ENCODE peak calls at places on chromosome 9, in five cellular contexts. A, G, F, S and O are unnamed samples.

GRCh38 chr9:124381073-124381945 is 33.9 kb downstream of the PSMB7 start:
- DNase-seq in A (no peak), S (no peak), G (no peak), F (peak), O (no peak)

GRCh38 chr9:131875828-131876485 is 136.1 kb upstream of the RAPGEF1 start:
- DNase-seq in S (no peak), G (no peak), A (no peak), F (peak), O (no peak)

GRCh38 chr9:655875-656274 is 185.6 kb upstream of the DMRT1 start:
- DNase-seq in G (no peak), F (peak), S (no peak), A (peak), O (no peak)

GRCh38 chr9:70340572-70340971 is 73.9 kb downstream of the KLF9 start:
- DNase-seq in G (no peak), S (no peak), A (no peak), F (peak), O (no peak)

GRCh38 chr9:4796988-4797956 is 4.5 kb downstream of the RCL1 start:
- DNase-seq in S (peak), G (no peak), A (no peak), F (peak), O (peak)

GRCh38 chr9:38700695-38701094 is 19.2 kb downstream of the FAM240B start:
- DNase-seq in F (peak), S (no peak), G (no peak), A (no peak), O (no peak)

GRCh38 chr9:127828262-127829031 is 25.8 kb downstream of the FPGS start:
- DNase-seq in G (no peak), S (peak), F (peak), A (peak), O (peak)

GRCh38 chr9:137278061-137278912 is 761 bp downstream of the TOR4A start:
- DNase-seq in A (peak), F (peak), G (peak), S (peak), O (peak)

GRCh38 chr9:91711755-91712591 is 238.1 kb downstream of the ROR2 start:
- DNase-seq in S (no peak), A (no peak), G (peak), F (peak), O (no peak)

GRCh38 chr9:34510506-34511159 is 12.2 kb downstream of the ENHO start:
- DNase-seq in G (no peak), S (peak), A (no peak), F (no peak), O (no peak)

GRCh38 chr9:29208670-29209069 is 1635.4 kb upstream of the C9orf72 start:
- DNase-seq in S (no peak), G (no peak), F (no peak), A (no peak), O (no peak)

GRCh38 chr9:133378408-133378962 is 2.3 kb downstream of the STKLD1 start:
- DNase-seq in S (no peak), A (no peak), G (no peak), F (no peak), O (no peak)

GRCh38 chr9:135520916-135521607 is at the start of gene LCN1:
- DNase-seq in F (no peak), S (no peak), G (no peak), A (no peak), O (no peak)

GRCh38 chr9:3215658-3216057 is 310.1 kb downstream of the RFX3 start:
- DNase-seq in G (no peak), A (no peak), S (no peak), F (no peak), O (no peak)

GRCh38 chr9:20408513-20408912 is 213.8 kb downstream of the MLLT3 start:
- DNase-seq in G (no peak), S (no peak), F (no peak), A (no peak), O (no peak)

GRCh38 chr9:15142903-15143534 is 164.0 kb downstream of the TTC39B start:
- DNase-seq in F (peak), G (peak), S (no peak), A (no peak), O (peak)

GRCh38 chr9:137369111-137369787 is 53.7 kb downstream of the EXD3 start:
- DNase-seq in A (peak), S (peak), F (no peak), G (no peak), O (no peak)

GRCh38 chr9:36542355-36542754 is 30.3 kb upstream of the MELK start:
- DNase-seq in G (no peak), S (peak), A (no peak), F (no peak), O (no peak)

GRCh38 chr9:138025908-138026307 is 148.3 kb downstream of the CACNA1B start:
- DNase-seq in S (no peak), A (no peak), F (no peak), G (no peak), O (no peak)

GRCh38 chr9:84166828-84167400 is 173.6 kb downstream of the SLC28A3 start:
- DNase-seq in F (no peak), S (no peak), G (no peak), A (no peak), O (no peak)

GRCh38 chr9:84174486-84174885 is 166.1 kb downstream of the SLC28A3 start:
- DNase-seq in A (no peak), G (no peak), S (no peak), F (no peak), O (no peak)

GRCh38 chr9:84173961-84174360 is 166.6 kb downstream of the SLC28A3 start:
- DNase-seq in S (no peak), A (no peak), F (no peak), G (no peak), O (no peak)

GRCh38 chr9:84169240-84169639 is 171.3 kb downstream of the SLC28A3 start:
- DNase-seq in A (no peak), S (no peak), F (peak), G (no peak), O (no peak)

GRCh38 chr9:84170521-84171141 is 169.9 kb downstream of the SLC28A3 start:
- DNase-seq in A (peak), S (peak), F (peak), G (no peak), O (no peak)
- TF ChIP-seq CTCF in A (no peak), S (no peak), F (no peak), G (no peak), O (no peak)

DNA sequence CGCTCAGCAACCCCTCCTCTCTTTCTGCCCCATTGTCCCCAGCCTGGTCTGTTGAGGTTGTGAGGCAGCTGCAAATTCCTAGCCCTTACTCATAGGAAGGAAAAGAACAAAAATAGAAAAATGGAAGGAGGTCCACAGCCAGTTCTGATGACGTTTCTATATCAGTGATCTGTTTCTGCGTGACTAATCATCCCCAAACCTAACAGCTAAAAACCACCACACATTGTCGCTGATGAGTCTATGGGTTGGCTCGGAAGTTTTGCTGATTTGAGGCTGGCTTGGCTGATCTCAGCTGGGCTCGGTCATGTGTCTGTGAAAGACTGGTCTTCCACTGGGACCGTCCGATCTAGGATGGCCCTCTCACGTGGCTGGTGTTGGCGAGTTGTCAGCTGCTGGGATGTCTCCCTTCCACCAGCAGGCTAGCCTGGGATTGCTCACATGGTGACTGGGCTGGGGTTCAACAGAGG is 200.6 kb upstream of the ZNF618 start:
- DNase-seq in G (no peak), S (no peak), A (peak), F (peak), O (no peak)
- TF ChIP-seq CTCF in G (no peak), S (no peak), A (no peak), F (no peak), O (no peak)

DNA sequence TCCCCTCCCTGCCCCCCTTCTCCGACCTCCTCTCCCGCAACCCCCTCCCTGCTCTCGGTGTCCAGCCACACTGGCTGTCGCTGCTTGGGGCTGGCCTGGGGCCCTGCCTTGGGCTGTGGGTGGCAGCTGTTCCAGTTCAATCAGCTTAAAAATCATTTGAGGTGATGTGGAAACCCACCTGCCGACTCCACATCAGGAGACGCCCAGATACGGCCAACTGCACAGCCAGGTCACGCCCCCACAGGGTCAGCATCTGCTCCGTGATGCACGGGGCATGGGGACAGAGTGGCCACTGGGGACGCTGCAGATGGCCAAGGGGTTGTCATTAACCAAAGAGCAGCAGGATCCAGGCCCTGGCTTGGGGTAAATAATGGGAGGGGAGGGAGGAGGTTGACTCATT is 106.9 kb upstream of the MVB12B start:
- DNase-seq in A (no peak), F (no peak), G (no peak), S (peak), O (no peak)
- TF ChIP-seq CTCF in A (no peak), F (no peak), G (no peak), S (no peak), O (no peak)

DNA sequence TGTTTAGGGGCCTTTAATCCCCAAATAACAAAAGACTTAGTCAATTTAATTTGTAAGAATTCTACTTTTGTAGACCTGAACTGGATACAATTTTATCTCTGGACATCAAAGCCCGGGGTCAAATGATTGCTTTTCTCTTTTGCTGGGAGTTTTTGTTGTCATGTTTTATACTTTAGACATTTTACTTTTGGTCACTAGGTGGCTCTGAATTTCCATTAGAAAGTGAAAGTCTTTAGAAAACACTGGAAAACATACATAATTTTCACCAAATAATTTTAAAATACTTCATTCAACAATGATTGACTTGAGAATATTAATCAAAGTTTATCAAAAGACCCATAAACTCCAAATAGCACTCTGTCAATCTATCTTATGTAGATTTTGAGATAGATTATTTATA is 2.8 kb upstream of the PCA3 start:
- DNase-seq in G (no peak), A (no peak), F (no peak), S (no peak), O (no peak)
- TF ChIP-seq CTCF in G (no peak), A (no peak), F (no peak), S (no peak), O (peak)

GRCh38 chr9:114156311-114156657 is 947 bp downstream of the COL27A1 start:
- DNase-seq in A (peak), S (no peak), G (no peak), F (no peak), O (no peak)

GRCh38 chr9:114155967-114156294 is 594 bp downstream of the COL27A1 start:
- DNase-seq in A (no peak), S (peak), F (no peak), G (no peak), O (peak)

GRCh38 chr9:114155263-114155966 is at the start of gene COL27A1:
- DNase-seq in A (peak), S (peak), G (peak), F (peak), O (peak)

GRCh38 chr9:114157516-114158176 is 2.3 kb downstream of the COL27A1 start:
- DNase-seq in A (no peak), S (no peak), G (no peak), F (peak), O (no peak)

DNA sequence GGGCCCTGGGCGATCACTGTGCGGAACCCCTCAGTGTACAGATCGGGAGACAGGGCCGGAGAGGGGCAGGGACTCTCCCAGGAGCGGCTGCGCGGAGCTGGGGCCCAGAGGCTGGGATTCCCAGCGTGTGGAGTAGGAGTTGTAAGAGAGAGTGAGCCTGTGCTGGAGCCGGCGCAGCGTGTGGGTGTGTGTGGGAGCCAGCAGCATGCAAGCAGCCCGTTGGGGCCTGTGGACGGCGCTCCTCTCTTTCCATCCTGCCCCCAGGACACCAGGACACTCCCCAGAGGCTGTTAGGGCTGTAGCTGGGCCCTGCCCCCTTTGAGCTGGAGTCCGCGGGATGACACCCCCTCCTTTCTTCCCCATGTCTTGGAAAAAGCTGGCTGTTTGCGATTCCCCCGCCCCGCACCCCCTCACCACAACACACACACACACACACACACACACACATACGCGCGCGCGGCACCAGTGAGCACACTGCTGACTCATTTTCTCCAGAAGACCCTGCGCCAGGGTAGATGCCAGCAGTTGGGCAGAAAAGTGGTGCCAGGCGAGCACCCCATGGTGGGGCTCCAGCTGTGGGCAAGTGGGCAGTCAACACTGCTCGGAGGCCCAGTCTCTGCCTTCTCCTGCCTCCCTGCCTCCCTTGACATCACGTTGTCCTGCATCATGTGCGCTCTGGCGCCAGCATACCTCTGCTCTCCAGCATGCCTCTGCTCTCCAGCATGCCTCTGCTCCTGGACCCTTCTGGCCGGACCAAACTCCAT is 1.5 kb downstream of the COL27A1 start:
- DNase-seq in F (peak), G (no peak), S (peak), A (peak), O (peak)
- TF ChIP-seq CTCF in F (no peak), G (no peak), S (no peak), A (no peak), O (no peak)

GRCh38 chr9:83405674-83406255 is 132.4 kb downstream of the FRMD3 start:
- DNase-seq in G (no peak), F (no peak), A (no peak), S (no peak), O (no peak)
- TF ChIP-seq CTCF in G (no peak), F (no peak), A (no peak), S (no peak), O (no peak)

GRCh38 chr9:84781431-84781830 is 111.9 kb downstream of the NTRK2 start:
- DNase-seq in G (peak), F (peak), A (no peak), S (peak), O (peak)
- TF ChIP-seq CTCF in G (peak), F (peak), A (no peak), S (peak), O (peak)